ENCODE peak calls at places on chromosomes 13 and 19, in six cellular contexts. F is activated T-cell treated with anti-CD3 and anti-CD28 coated beads, Interleukin-2, amount 50 U/mL, for 4 hours; I is H9; C is coronary artery; E is EL; J is hypothalamus. B is an unnamed sample.

GRCh38 chr19:54616840-54617560 is 13.3 kb upstream of the LILRB1 start:
- DNase-seq in F (no peak), J (no peak), C (no peak), E (no peak), I (no peak), B (no peak)

GRCh38 chr19:49421039-49421877 is 2.0 kb downstream of the PTH2 start:
- DNase-seq in C (no peak), J (no peak), E (peak), F (no peak), I (peak), B (no peak)

GRCh38 chr19:17081672-17082630 is 6.4 kb downstream of the MYO9B start:
- DNase-seq in E (no peak), C (no peak), J (no peak), F (no peak), I (no peak), B (no peak)

GRCh38 chr19:11323601-11324078 is 15.8 kb downstream of the RAB3D start:
- DNase-seq in I (no peak), C (no peak), F (no peak), E (no peak), J (no peak), B (no peak)

GRCh38 chr19:48752511-48753365 is at the start of gene FUT1:
- DNase-seq in F (no peak), J (no peak), C (no peak), E (peak), I (peak), B (no peak)

GRCh38 chr19:41144403-41144802 is 30.2 kb downstream of the CYP2F1 start:
- DNase-seq in J (peak), E (peak), F (peak), I (peak), C (no peak), B (peak)

GRCh38 chr13:31053098-31053497 is 108.6 kb downstream of the HSPH1 start:
- DNase-seq in C (no peak), E (peak), I (no peak), J (no peak), F (no peak), B (no peak)

GRCh38 chr13:23701646-23702045 is 131.4 kb downstream of the TNFRSF19 start:
- DNase-seq in F (no peak), C (peak), I (no peak), E (no peak), J (no peak), B (no peak)

GRCh38 chr13:20988909-20989735 is 72.3 kb downstream of the LATS2 start:
- DNase-seq in C (peak), J (no peak), I (no peak), E (no peak), F (no peak), B (no peak)

GRCh38 chr19:55390461-55390880 is 4.7 kb downstream of the RPL28 start:
- DNase-seq in J (no peak), I (no peak), F (no peak), E (peak), C (no peak), B (no peak)

GRCh38 chr19:31519216-31519615 is 170.0 kb upstream of the TSHZ3 start:
- DNase-seq in J (no peak), E (no peak), I (no peak), C (peak), F (no peak), B (no peak)

GRCh38 chr19:49340865-49341718 is 5.9 kb downstream of the CD37 start:
- DNase-seq in F (no peak), I (no peak), C (peak), E (no peak), J (no peak), B (no peak)

GRCh38 chr13:98930014-98930625 is 47.7 kb downstream of the DOCK9 start:
- DNase-seq in E (no peak), C (no peak), I (no peak), F (no peak), J (no peak), B (no peak)

GRCh38 chr13:101150998-101151397 is 265.3 kb downstream of the NALCN start:
- DNase-seq in E (peak), C (no peak), J (no peak), I (no peak), F (no peak), B (no peak)

GRCh38 chr13:97114696-97115095 is 107.4 kb upstream of the MBNL2 start:
- DNase-seq in C (no peak), J (no peak), E (no peak), I (no peak), F (no peak), B (no peak)

GRCh38 chr13:110820311-110820710 is 94.6 kb downstream of the ANKRD10 start:
- DNase-seq in F (no peak), J (no peak), E (no peak), C (no peak), I (no peak), B (no peak)

GRCh38 chr13:49784886-49785570 is 7.5 kb downstream of the KPNA3 start:
- DNase-seq in I (no peak), C (no peak), F (no peak), E (no peak), J (no peak), B (no peak)

GRCh38 chr19:34171539-34171876 is 796 bp upstream of the LSM14A start:
- DNase-seq in E (peak), F (peak), J (no peak), C (no peak), I (no peak), B (peak)

GRCh38 chr19:18364826-18365528 is 21.0 kb upstream of the GDF15 start:
- DNase-seq in I (no peak), F (no peak), J (no peak), E (peak), C (no peak), B (peak)

GRCh38 chr19:21483589-21484170 is 21.7 kb upstream of the ZNF429 start:
- DNase-seq in C (no peak), J (no peak), E (no peak), F (peak), I (peak), B (no peak)

GRCh38 chr13:25371608-25372274 is at the start of gene ATP8A2:
- DNase-seq in I (peak), F (no peak), C (no peak), J (no peak), E (no peak), B (no peak)

GRCh38 chr13:30736461-30736860 is 1.1 kb downstream of the ALOX5AP start:
- DNase-seq in J (no peak), F (no peak), C (no peak), E (no peak), I (no peak), B (no peak)

GRCh38 chr13:35499131-35500051 is 22.9 kb upstream of the MAB21L1 start:
- DNase-seq in C (no peak), J (no peak), E (no peak), F (no peak), I (no peak), B (no peak)

GRCh38 chr13:66624302-66624701 is 605.8 kb downstream of the PCDH9 start:
- DNase-seq in I (no peak), J (no peak), C (no peak), E (no peak), F (no peak), B (no peak)

GRCh38 chr13:30421093-30422055 is 919 bp upstream of the UBE2L5 start:
- DNase-seq in J (peak), I (peak), C (peak), F (peak), E (peak), B (peak)

GRCh38 chr13:25958983-25959382 is 92.8 kb downstream of the SHISA2 start:
- DNase-seq in J (no peak), F (no peak), C (no peak), I (no peak), E (no peak), B (no peak)

GRCh38 chr19:33780746-33781145 is 15.9 kb upstream of the KCTD15 start:
- DNase-seq in E (no peak), F (no peak), C (no peak), J (no peak), I (no peak), B (no peak)

GRCh38 chr13:79986890-79987289 is 354.0 kb downstream of the SPRY2 start:
- DNase-seq in I (no peak), F (no peak), E (no peak), J (no peak), C (no peak), B (no peak)

GRCh38 chr19:30857388-30857787 is 485.2 kb downstream of the ZNF536 start:
- DNase-seq in E (no peak), J (no peak), C (peak), F (no peak), I (peak), B (no peak)

GRCh38 chr13:35855531-35856019 is 275.6 kb downstream of the DCLK1 start:
- DNase-seq in E (peak), C (no peak), J (no peak), F (no peak), I (peak), B (no peak)

GRCh38 chr13:29730253-29730652 is 120.2 kb downstream of the UBL3 start:
- DNase-seq in F (no peak), I (no peak), C (no peak), E (no peak), J (no peak), B (no peak)

GRCh38 chr19:35031072-35031881 is 1.0 kb downstream of the SCN1B start:
- DNase-seq in I (peak), C (no peak), E (peak), F (no peak), J (no peak), B (no peak)